ENCODE peak calls at places on chromosomes 1 and 21, in seven cellular contexts. D is suprapubic skin, T is heart left ventricle, O is PC-3, W is cardiac muscle cell, M is fibroblast of lung, P is uterus. I is an unnamed sample.

GRCh38 chr1:1435094-1435903 is at the start of gene VWA1:
- DNase-seq in W (peak; percentile 82), O (peak; percentile 88), M (peak; percentile 53), D (no peak), P (peak; percentile 82), T (peak; percentile 77), I (peak; percentile 86)

GRCh38 chr1:196573226-196573625 is 35.0 kb downstream of the KCNT2 start:
- DNase-seq in M (no peak), T (no peak), P (no peak), D (no peak), W (no peak), O (no peak), I (no peak)

GRCh38 chr1:27650527-27651175 is 15.7 kb upstream of the FGR start:
- DNase-seq in P (no peak), O (peak; percentile 44), M (peak; percentile 72), D (no peak), W (peak; percentile 58), T (no peak), I (no peak)

GRCh38 chr1:20325407-20325737 is 34.7 kb downstream of the VWA5B1 start:
- DNase-seq in M (peak; percentile 28), O (no peak), W (no peak), D (no peak), T (no peak), P (no peak), I (no peak)

GRCh38 chr1:54245501-54245900 is 45.5 kb downstream of the MRPL37 start:
- DNase-seq in P (no peak), O (no peak), D (no peak), T (no peak), W (no peak), M (no peak), I (no peak)

GRCh38 chr1:64495878-64496277 is 25.9 kb downstream of the CACHD1 start:
- DNase-seq in O (peak; percentile 49), P (no peak), W (no peak), T (no peak), D (no peak), M (no peak), I (no peak)

GRCh38 chr1:179586107-179586823 is 5.4 kb upstream of the TDRD5 start:
- DNase-seq in M (peak; percentile 40), T (peak; percentile 15), W (peak; percentile 37), O (peak; percentile 13), P (peak; percentile 33), D (peak; percentile 78), I (no peak)

GRCh38 chr1:10830961-10831669 is 34.7 kb upstream of the CASZ1 start:
- DNase-seq in M (no peak), T (no peak), W (no peak), D (no peak), O (no peak), P (no peak), I (peak; percentile 64)

GRCh38 chr1:54361342-54361741 is 44.9 kb downstream of the SSBP3 start:
- DNase-seq in M (no peak), W (peak; percentile 54), T (no peak), P (peak; percentile 38), O (no peak), D (no peak), I (no peak)

GRCh38 chr1:151841141-151841540 is 1.5 kb upstream of the C2CD4D start:
- DNase-seq in P (no peak), T (no peak), W (no peak), D (no peak), O (peak; percentile 82), M (peak; percentile 42), I (peak; percentile 20)

GRCh38 chr1:76177644-76178043 is 103.1 kb downstream of the ST6GALNAC3 start:
- DNase-seq in O (no peak), D (no peak), W (no peak), M (no peak), T (no peak), P (no peak), I (no peak)

GRCh38 chr21:41488080-41488479 is 19.9 kb downstream of the TMPRSS2 start:
- DNase-seq in T (no peak), O (peak; percentile 35), D (no peak), W (no peak), P (no peak), M (no peak), I (no peak)

GRCh38 chr1:158251160-158251559 is 3.1 kb upstream of the CD1A start:
- DNase-seq in D (no peak), P (no peak), M (no peak), W (no peak), O (no peak), T (no peak), I (no peak)

GRCh38 chr1:158249646-158250045 is 4.6 kb upstream of the CD1A start:
- DNase-seq in T (no peak), D (no peak), O (no peak), P (no peak), M (no peak), W (no peak), I (no peak)

GRCh38 chr1:158248771-158249170 is 5.5 kb upstream of the CD1A start:
- DNase-seq in M (no peak), P (no peak), O (no peak), W (no peak), T (no peak), D (no peak), I (no peak)

GRCh38 chr1:158248122-158248521 is 6.1 kb upstream of the CD1A start:
- DNase-seq in M (no peak), P (no peak), O (no peak), T (peak; percentile 11), D (no peak), W (no peak), I (no peak)

DNA sequence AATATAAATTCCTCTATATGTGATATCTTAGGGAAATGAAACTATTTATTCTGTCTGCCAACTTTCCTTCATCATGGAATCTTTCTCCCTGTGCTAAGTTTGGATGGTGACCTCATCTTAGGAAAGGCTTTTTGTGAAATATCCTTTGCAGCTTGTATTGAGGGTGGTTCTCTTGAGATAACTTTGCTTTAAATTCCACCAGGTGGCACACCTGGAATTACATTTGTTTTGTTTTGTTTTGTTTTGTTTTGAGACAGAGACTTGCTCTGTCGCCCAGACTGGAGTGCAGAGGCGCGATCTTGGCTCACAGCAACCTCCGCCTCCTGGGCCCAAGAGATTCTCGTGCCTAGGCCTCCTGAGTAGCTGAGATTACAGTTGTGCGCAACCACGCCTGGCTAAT is 7.6 kb upstream of the CD1A start:
- DNase-seq in P (no peak), M (no peak), O (peak; percentile 44), D (no peak), T (no peak), W (no peak), I (peak; percentile 23)
- TF ChIP-seq CTCF in P (no peak), M (no peak), O (peak; percentile 47), D (no peak), T (no peak), W (no peak), I (no peak)

GRCh38 chr1:50973875-50974617 is 4.0 kb downstream of the CDKN2C start:
- DNase-seq in O (peak; percentile 57), T (no peak), W (no peak), P (no peak), D (no peak), M (no peak), I (no peak)

GRCh38 chr1:50971748-50972305 is 1.8 kb downstream of the CDKN2C start:
- DNase-seq in O (peak; percentile 23), T (no peak), W (no peak), M (peak; percentile 31), D (no peak), P (no peak), I (no peak)

GRCh38 chr1:50970927-50971582 is 1.0 kb downstream of the CDKN2C start:
- DNase-seq in O (peak; percentile 44), P (no peak), T (no peak), M (peak; percentile 43), W (no peak), D (no peak), I (peak; percentile 9)

GRCh38 chr1:50973255-50973654 is 3.2 kb downstream of the CDKN2C start:
- DNase-seq in O (no peak), W (no peak), M (no peak), P (no peak), D (no peak), T (no peak), I (no peak)

DNA sequence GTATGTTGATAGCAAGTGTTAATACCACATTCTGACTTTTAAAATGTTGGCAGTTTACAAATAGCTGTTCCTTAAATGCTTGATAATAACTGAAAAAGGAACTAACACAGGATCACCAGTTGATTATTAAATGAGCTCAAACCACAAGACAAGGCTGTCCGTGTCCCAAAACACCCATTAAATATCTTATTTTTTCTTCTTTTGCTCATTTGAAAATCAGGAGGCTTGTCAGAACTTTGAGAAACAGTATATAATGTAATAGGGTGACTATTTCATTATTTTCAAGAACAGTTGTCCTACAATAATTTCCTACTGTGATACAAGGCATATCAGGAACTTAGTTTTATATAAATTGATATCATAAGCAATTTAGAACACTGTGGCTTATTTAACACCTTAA is 2.7 kb downstream of the CDKN2C start:
- DNase-seq in P (no peak), W (no peak), M (peak; percentile 6), O (no peak), D (no peak), T (no peak), I (no peak)
- H3K27ac ChIP-seq in P (peak overlapping the region; percentile 99), W (no peak overlapping the region), M (no peak overlapping the region), O (peak overlapping the region; percentile 37), D (no peak overlapping the region), T (peak overlapping the region; percentile 53), I (no peak overlapping the region)

GRCh38 chr1:33097137-33097611 is 16.2 kb downstream of the AZIN2 start:
- DNase-seq in D (no peak), W (no peak), O (no peak), T (no peak), P (no peak), M (peak; percentile 41), I (no peak)

GRCh38 chr1:33098371-33098770 is 17.4 kb downstream of the AZIN2 start:
- DNase-seq in P (no peak), M (peak; percentile 12), O (no peak), D (no peak), W (no peak), T (no peak), I (no peak)

GRCh38 chr1:33097762-33098161 is 16.8 kb downstream of the AZIN2 start:
- DNase-seq in D (no peak), O (no peak), M (no peak), P (no peak), T (no peak), W (no peak), I (no peak)

GRCh38 chr1:33096358-33097005 is 15.5 kb downstream of the AZIN2 start:
- DNase-seq in T (no peak), O (no peak), D (no peak), P (no peak), M (peak; percentile 72), W (no peak), I (no peak)

GRCh38 chr1:33099290-33100118 is 18.6 kb downstream of the AZIN2 start:
- DNase-seq in D (no peak), M (peak; percentile 100), P (no peak), T (peak; percentile 45), W (peak; percentile 17), O (peak; percentile 97), I (peak; percentile 94)
- TF ChIP-seq CTCF in D (no peak), M (peak; percentile 64), P (no peak), T (no peak), W (peak; percentile 65), O (peak; percentile 53), I (no peak)

DNA sequence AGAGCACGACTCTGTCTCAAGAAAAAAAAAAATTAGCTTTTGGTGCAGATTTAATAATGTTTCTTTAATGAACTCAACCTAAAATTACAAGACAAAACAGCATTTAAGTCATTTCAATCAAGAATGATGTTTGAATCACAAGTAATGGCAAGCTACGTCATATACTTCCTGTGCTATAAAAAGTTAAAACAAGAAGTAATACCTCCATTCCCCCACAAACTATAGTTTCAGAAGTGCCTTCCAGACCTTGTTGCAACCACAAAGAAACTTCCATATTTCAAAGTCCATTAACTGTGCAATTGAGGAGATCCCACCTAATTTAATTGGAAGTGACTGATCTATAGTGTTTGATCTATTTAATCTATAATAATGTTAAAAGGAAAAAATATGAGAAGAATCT is 15.1 kb downstream of the NRDC start:
- DNase-seq in M (no peak), D (no peak), O (no peak), W (no peak), T (no peak), P (no peak), I (no peak)
- H3K27ac ChIP-seq in M (no peak overlapping the region), D (no peak overlapping the region), O (no peak overlapping the region), W (no peak overlapping the region), T (no peak overlapping the region), P (no peak overlapping the region), I (no peak overlapping the region)

I was measured in RWPE1.